ENCODE peak calls at places on chromosomes 6 and 20, in six cellular contexts. D, T, E, R, Z and I are unnamed samples.

GRCh38 chr6:44228031-44228430 is 4.6 kb downstream of the SLC29A1 start:
- DNase-seq in T (no peak), D (no peak), Z (no peak), R (no peak), E (no peak), I (no peak)

GRCh38 chr6:7150381-7151064 is 42.8 kb downstream of the RREB1 start:
- DNase-seq in R (no peak), E (no peak), T (no peak), D (no peak), Z (peak), I (no peak)

GRCh38 chr6:63807056-63807455 is 171.5 kb downstream of the PHF3 start:
- DNase-seq in T (no peak), E (no peak), R (no peak), Z (no peak), D (no peak), I (no peak)

GRCh38 chr20:21490105-21490504 is 23.8 kb downstream of the NKX2-2 start:
- DNase-seq in Z (no peak), R (no peak), T (no peak), E (no peak), D (no peak), I (no peak)

GRCh38 chr6:29005183-29005885 is at the start of gene ZNF311:
- DNase-seq in E (peak), T (no peak), D (peak), R (no peak), Z (no peak), I (peak)

GRCh38 chr20:44834693-44835092 is 24.3 kb upstream of the RIMS4 start:
- DNase-seq in T (no peak), D (no peak), E (no peak), R (no peak), Z (no peak), I (no peak)

GRCh38 chr6:166262738-166263515 is 45.3 kb downstream of the PRR18 start:
- DNase-seq in E (no peak), T (no peak), Z (no peak), D (no peak), R (no peak), I (no peak)

GRCh38 chr6:106133040-106133439 is 46.9 kb downstream of the PRDM1 start:
- DNase-seq in R (no peak), Z (no peak), E (no peak), T (no peak), D (no peak), I (no peak)

GRCh38 chr6:8172510-8172909 is 70.2 kb upstream of the EEF1E1 start:
- DNase-seq in R (no peak), T (no peak), D (no peak), E (no peak), Z (no peak), I (no peak)

GRCh38 chr6:163248051-163248450 is 166.5 kb upstream of the QKI start:
- DNase-seq in D (no peak), T (no peak), E (no peak), Z (no peak), R (no peak), I (no peak)

GRCh38 chr6:46098678-46099077 is 31.1 kb upstream of the ENPP4 start:
- DNase-seq in Z (no peak), R (peak), D (peak), E (no peak), T (no peak), I (no peak)

GRCh38 chr6:160742090-160742489 is 40.0 kb downstream of the PLG start:
- DNase-seq in E (no peak), T (no peak), Z (no peak), R (no peak), D (no peak), I (no peak)

GRCh38 chr6:105191351-105191750 is 11.5 kb upstream of the POPDC3 start:
- DNase-seq in D (no peak), R (no peak), T (no peak), Z (no peak), E (no peak), I (no peak)

GRCh38 chr20:1513801-1514200 is 22.6 kb upstream of the SIRPB2 start:
- DNase-seq in D (no peak), R (no peak), T (no peak), Z (no peak), E (no peak), I (no peak)

GRCh38 chr6:5706094-5707033 is 300.4 kb downstream of the NRN1 start:
- DNase-seq in Z (no peak), E (no peak), T (no peak), D (no peak), R (no peak), I (peak)

GRCh38 chr20:53154540-53154939 is 182.4 kb downstream of the TSHZ2 start:
- DNase-seq in Z (no peak), R (no peak), E (no peak), D (no peak), T (no peak), I (peak)

GRCh38 chr6:41638002-41638800 is at the start of gene MDFI:
- DNase-seq in Z (peak), T (no peak), R (no peak), D (no peak), E (no peak), I (no peak)

GRCh38 chr6:38542031-38542430 is 97.7 kb downstream of the BTBD9 start:
- DNase-seq in Z (no peak), T (no peak), E (no peak), R (no peak), D (no peak), I (no peak)

GRCh38 chr20:29740601-29740950 is 1516.9 kb upstream of the DEFB115 start:
- DNase-seq in R (no peak), T (peak), E (no peak), Z (no peak), D (no peak), I (no peak)

GRCh38 chr6:27066802-27067201 is 180.7 kb upstream of the PRSS16 start:
- DNase-seq in T (no peak), E (no peak), Z (no peak), D (no peak), R (no peak), I (no peak)

GRCh38 chr6:90401933-90402830 is 105.5 kb upstream of the BACH2 start:
- DNase-seq in D (no peak), T (no peak), Z (no peak), R (no peak), E (no peak), I (peak)

GRCh38 chr6:125846292-125847024 is 55.7 kb downstream of the NCOA7 start:
- DNase-seq in D (no peak), T (no peak), E (no peak), R (no peak), Z (no peak), I (no peak)

GRCh38 chr6:133774356-133774755 is 114.6 kb upstream of the TCF21 start:
- DNase-seq in E (no peak), D (no peak), T (no peak), R (no peak), Z (no peak), I (no peak)

GRCh38 chr20:35604444-35604750 is 11.2 kb upstream of the SPAG4 start:
- DNase-seq in Z (no peak), T (no peak), R (no peak), D (no peak), E (no peak), I (peak)

GRCh38 chr6:38599966-38600550 is 39.7 kb downstream of the BTBD9 start:
- DNase-seq in R (no peak), Z (no peak), D (no peak), T (no peak), E (no peak), I (no peak)

GRCh38 chr20:35181731-35182130 is 9.9 kb downstream of the PROCR start:
- DNase-seq in Z (no peak), T (no peak), E (no peak), D (no peak), R (no peak), I (no peak)

GRCh38 chr6:87806635-87807034 is 104.6 kb upstream of the AKIRIN2 start:
- DNase-seq in D (no peak), R (no peak), E (no peak), T (no peak), Z (no peak), I (no peak)

GRCh38 chr6:111711989-111712388 is 106.3 kb upstream of the TRAF3IP2 start:
- DNase-seq in Z (no peak), E (no peak), R (no peak), T (no peak), D (no peak), I (no peak)

GRCh38 chr20:22302039-22302438 is 282.3 kb downstream of the FOXA2 start:
- DNase-seq in Z (no peak), D (no peak), E (no peak), R (no peak), T (no peak), I (no peak)

DNA sequence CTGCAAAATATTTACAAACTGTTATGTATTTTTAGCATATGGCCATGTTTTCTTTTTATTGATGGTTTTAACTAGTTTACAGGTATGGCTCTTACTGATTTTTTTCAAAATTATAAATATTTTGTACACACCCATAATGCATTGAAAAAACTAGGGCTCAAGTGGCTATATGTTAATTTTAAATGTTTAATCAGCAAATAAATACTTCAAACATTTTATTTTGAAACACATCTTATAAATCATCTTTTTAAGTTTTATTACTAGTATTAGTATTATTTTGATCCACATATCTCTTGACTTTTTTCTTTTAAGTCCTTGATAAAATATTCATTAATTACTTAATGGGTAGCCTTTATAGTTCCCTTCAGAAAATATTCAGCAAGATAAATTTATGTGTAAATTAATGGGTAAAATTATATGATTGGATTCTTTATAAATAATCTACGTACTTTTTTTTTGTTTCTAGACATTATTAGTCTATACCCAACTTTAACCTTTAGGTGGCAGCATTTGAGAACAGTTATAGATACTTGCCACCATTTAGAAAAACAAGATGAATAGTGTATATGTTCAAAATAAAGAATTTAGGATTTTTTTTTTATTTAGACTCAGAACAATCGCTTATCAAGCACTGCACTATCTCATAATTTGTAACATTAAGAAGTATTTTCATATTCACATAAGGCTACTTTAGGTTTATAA is 241.9 kb downstream of the ADGRB3 start:
- DNase-seq in Z (no peak), R (no peak), T (peak), E (no peak), D (no peak), I (no peak)
- TF ChIP-seq CTCF in Z (peak), R (no peak), T (peak), E (no peak), D (peak), I (peak)

GRCh38 chr20:11266571-11266970 is 592.8 kb upstream of the JAG1 start:
- DNase-seq in Z (no peak), E (no peak), T (no peak), R (no peak), D (no peak), I (no peak)

GRCh38 chr20:11267131-11267761 is 593.4 kb upstream of the JAG1 start:
- DNase-seq in D (no peak), Z (no peak), E (no peak), R (no peak), T (peak), I (peak)

GRCh38 chr20:11255860-11256259 is 582.1 kb upstream of the JAG1 start:
- DNase-seq in E (no peak), T (no peak), R (no peak), D (no peak), Z (no peak), I (no peak)

GRCh38 chr20:11260611-11261010 is 586.8 kb upstream of the JAG1 start:
- DNase-seq in E (no peak), D (no peak), T (no peak), Z (no peak), R (no peak), I (no peak)

GRCh38 chr20:11261533-11262000 is 587.8 kb upstream of the JAG1 start:
- DNase-seq in D (no peak), R (no peak), Z (no peak), T (no peak), E (no peak), I (no peak)
- TF ChIP-seq CTCF in D (no peak), R (no peak), Z (no peak), T (no peak), E (no peak), I (no peak)

GRCh38 chr6:89032599-89032998 is 48.0 kb upstream of the PNRC1 start:
- DNase-seq in D (no peak), T (no peak), Z (no peak), R (no peak), E (no peak), I (no peak)
- TF ChIP-seq CTCF in D (no peak), T (no peak), Z (no peak), R (no peak), E (no peak), I (no peak)

DNA sequence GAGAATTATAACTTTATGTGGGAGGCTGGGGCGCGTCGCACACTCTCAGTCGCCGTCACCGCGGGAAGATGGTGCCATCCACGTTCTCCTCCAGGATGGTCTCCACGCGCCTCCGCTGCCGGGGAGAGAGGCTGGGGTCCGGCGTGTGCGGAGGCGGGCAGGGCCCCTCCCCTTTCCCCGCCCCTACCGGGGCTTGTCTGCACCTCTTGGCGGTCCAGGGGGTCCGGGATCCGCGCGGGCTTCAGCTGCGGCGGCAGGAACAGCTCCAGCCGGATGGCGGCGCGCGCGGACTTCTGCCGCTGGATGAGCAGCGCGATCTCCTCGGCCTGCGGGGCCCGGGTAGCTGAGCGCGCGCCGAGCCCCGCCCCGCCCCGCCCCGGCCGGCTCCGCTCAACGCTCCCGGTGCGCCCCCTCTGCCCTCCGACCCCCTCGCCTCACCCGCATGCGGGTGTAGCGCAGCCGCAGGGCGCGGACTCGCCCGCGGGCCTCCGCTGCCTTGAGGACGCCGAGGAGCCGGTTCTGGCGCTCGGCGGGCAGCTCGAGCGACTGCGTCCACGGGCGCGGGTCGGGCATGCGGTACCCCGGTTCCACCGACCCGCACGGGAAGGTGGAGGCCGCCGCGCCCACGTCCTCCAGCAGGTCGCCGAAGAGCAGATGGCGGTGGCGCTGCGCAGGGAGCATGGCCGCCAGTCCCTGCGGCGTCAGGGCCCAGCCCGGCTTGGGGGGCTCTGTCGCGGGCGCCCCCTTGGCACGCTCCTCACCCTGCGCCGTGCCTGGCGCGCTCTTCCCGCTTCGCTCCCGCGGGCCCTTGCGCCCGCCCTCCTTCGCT is 604 bp downstream of the LKAAEAR1 start:
- DNase-seq in R (no peak), T (peak), Z (peak), E (no peak), D (peak), I (peak)
- TF ChIP-seq CTCF in R (peak), T (peak), Z (peak), E (no peak), D (peak), I (peak)